ENCODE peak calls at places on chromosome 3, in eight cellular contexts. H is cardiac muscle cell, Q is body of pancreas, V is esophagus squamous epithelium, A is SJSA1, C is pancreas, O is left ventricle myocardium inferior, D is WERI-Rb-1. X is an unnamed sample.
A peak's percentile ranks its signal among the peaks of the same experiment; 100 is the strongest.

GRCh38 chr3:100737334-100737733 is 28.0 kb downstream of the TFG start:
- DNase-seq in H (peak; percentile 45), Q (no peak), V (no peak), A (no peak), C (no peak), O (no peak), D (no peak), X (no peak)

GRCh38 chr3:152466784-152467183 is 198.1 kb downstream of the MBNL1 start:
- DNase-seq in H (peak; percentile 75), Q (no peak), V (no peak), A (no peak), C (no peak), O (no peak), D (no peak), X (no peak)

GRCh38 chr3:16890605-16891333 is 6.0 kb downstream of the PLCL2 start:
- DNase-seq in H (no peak), Q (no peak), V (no peak), A (no peak), C (no peak), O (no peak), D (no peak), X (no peak)

GRCh38 chr3:191409791-191410359 is 51.1 kb upstream of the PYDC2 start:
- DNase-seq in H (no peak), Q (no peak), V (no peak), A (no peak), C (no peak), O (no peak), D (no peak), X (no peak)

GRCh38 chr3:127734181-127734720 is 61.5 kb downstream of the ABTB1 start:
- DNase-seq in H (no peak), Q (no peak), V (no peak), A (no peak), C (no peak), O (no peak), D (no peak), X (no peak)

GRCh38 chr3:197454014-197454413 is 101.8 kb downstream of the BDH1 start:
- DNase-seq in H (peak; percentile 18), Q (no peak), V (no peak), A (no peak), C (no peak), O (no peak), D (peak; percentile 47), X (no peak)

GRCh38 chr3:157081681-157082210 is 78.2 kb downstream of the CCNL1 start:
- DNase-seq in H (peak; percentile 93), Q (peak; percentile 90), V (no peak), A (peak; percentile 83), C (peak; percentile 92), O (peak; percentile 88), D (peak; percentile 90), X (no peak)

GRCh38 chr3:71317749-71318458 is 265.6 kb downstream of the FOXP1 start:
- DNase-seq in H (no peak), Q (no peak), V (no peak), A (no peak), C (no peak), O (no peak), D (no peak), X (no peak)

GRCh38 chr3:136546718-136547117 is 205.5 kb downstream of the STAG1 start:
- DNase-seq in H (peak; percentile 21), Q (no peak), V (no peak), A (no peak), C (no peak), O (no peak), D (no peak), X (no peak)

GRCh38 chr3:168071535-168071934 is 24.2 kb downstream of the GOLIM4 start:
- DNase-seq in H (peak; percentile 68), Q (no peak), V (no peak), A (peak; percentile 80), C (no peak), O (no peak), D (no peak), X (no peak)

GRCh38 chr3:131361464-131362421 is 19.8 kb upstream of the NUDT16 start:
- DNase-seq in H (peak; percentile 87), Q (peak; percentile 99), V (peak; percentile 14), A (no peak), C (peak; percentile 99), O (peak; percentile 83), D (no peak), X (peak; percentile 15)

GRCh38 chr3:101423984-101424888 is 88.8 kb downstream of the SENP7 start:
- DNase-seq in H (no peak), Q (no peak), V (no peak), A (no peak), C (no peak), O (no peak), D (no peak), X (no peak)

GRCh38 chr3:5304789-5305680 is 117.5 kb downstream of the EDEM1 start:
- DNase-seq in H (peak; percentile 41), Q (peak; percentile 58), V (no peak), A (peak; percentile 20), C (no peak), O (no peak), D (peak; percentile 58), X (peak; percentile 13)

GRCh38 chr3:48088056-48088748 is 72.0 kb upstream of the MAP4 start:
- DNase-seq in H (no peak), Q (peak; percentile 26), V (no peak), A (peak; percentile 51), C (no peak), O (no peak), D (peak; percentile 48), X (peak; percentile 34)

GRCh38 chr3:73573204-73573603 is 51.5 kb downstream of the PDZRN3 start:
- DNase-seq in H (no peak), Q (no peak), V (no peak), A (no peak), C (no peak), O (no peak), D (no peak), X (no peak)

GRCh38 chr3:73568371-73568862 is 56.3 kb downstream of the PDZRN3 start:
- DNase-seq in H (no peak), Q (no peak), V (no peak), A (no peak), C (no peak), O (no peak), D (no peak), X (no peak)

GRCh38 chr3:73572371-73572770 is 52.4 kb downstream of the PDZRN3 start:
- DNase-seq in H (no peak), Q (no peak), V (no peak), A (no peak), C (no peak), O (no peak), D (no peak), X (no peak)

GRCh38 chr3:73569246-73569760 is 55.4 kb downstream of the PDZRN3 start:
- DNase-seq in H (no peak), Q (no peak), V (no peak), A (no peak), C (no peak), O (no peak), D (no peak), X (no peak)

GRCh38 chr3:73571238-73571741 is 53.5 kb downstream of the PDZRN3 start:
- DNase-seq in H (no peak), Q (no peak), V (no peak), A (no peak), C (no peak), O (no peak), D (no peak), X (no peak)
- H3K27ac ChIP-seq in H (peak overlapping the region; percentile 66), Q (no peak overlapping the region), V (no peak overlapping the region), A (no peak overlapping the region), C (no peak overlapping the region), O (peak overlapping the region; percentile 42), D (no peak overlapping the region), X (no peak overlapping the region)

DNA sequence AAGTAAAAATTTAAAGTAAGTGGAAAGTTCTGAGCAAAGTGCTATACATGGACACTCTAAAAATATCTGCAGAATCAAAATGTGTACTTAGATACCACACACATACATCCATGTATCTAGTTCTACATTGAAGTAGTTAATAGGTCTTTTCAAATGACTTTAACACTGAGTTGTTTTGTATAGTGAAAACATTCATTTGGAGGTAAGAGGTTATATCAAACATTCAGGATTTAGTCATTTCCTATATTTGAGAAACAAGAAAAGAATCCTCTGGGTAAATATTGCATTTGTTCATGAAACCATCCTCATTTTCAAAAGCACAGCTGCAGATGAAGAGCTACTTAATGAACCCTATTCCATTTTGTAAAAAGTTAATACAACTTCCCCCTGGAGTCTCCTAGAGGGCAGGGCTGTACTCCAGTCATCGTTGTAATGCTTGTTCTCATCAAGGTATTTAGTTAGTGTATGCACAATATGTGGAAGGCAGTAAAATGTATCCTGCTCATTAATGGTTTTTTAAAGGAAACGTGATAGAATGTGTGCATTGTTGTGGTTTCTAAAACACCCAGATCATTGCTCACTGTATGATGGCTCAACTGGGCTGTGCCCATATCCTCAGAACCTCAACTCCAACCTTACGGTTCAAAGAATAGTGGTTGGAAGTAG is 26.2 kb downstream of the ARPP21 start:
- DNase-seq in H (no peak), Q (no peak), V (no peak), A (no peak), C (no peak), O (no peak), D (no peak), X (no peak)
- H3K27ac ChIP-seq in H (no peak overlapping the region), Q (no peak overlapping the region), V (no peak overlapping the region), A (no peak overlapping the region), C (no peak overlapping the region), O (no peak overlapping the region), D (no peak overlapping the region), X (peak overlapping the region; percentile 13)

GRCh38 chr3:177733936-177734335 is 536.7 kb upstream of the TBL1XR1 start:
- DNase-seq in H (no peak), Q (no peak), V (no peak), A (no peak), C (no peak), O (no peak), D (no peak), X (no peak)

GRCh38 chr3:177735441-177735840 is 538.2 kb upstream of the TBL1XR1 start:
- DNase-seq in H (no peak), Q (no peak), V (no peak), A (no peak), C (no peak), O (no peak), D (no peak), X (no peak)

GRCh38 chr3:177731644-177732268 is 534.5 kb upstream of the TBL1XR1 start:
- DNase-seq in H (peak; percentile 54), Q (no peak), V (no peak), A (peak; percentile 10), C (no peak), O (no peak), D (no peak), X (no peak)

GRCh38 chr3:177729939-177730700 is 532.8 kb upstream of the TBL1XR1 start:
- DNase-seq in H (peak; percentile 39), Q (peak; percentile 16), V (no peak), A (no peak), C (no peak), O (peak; percentile 61), D (no peak), X (no peak)

DNA sequence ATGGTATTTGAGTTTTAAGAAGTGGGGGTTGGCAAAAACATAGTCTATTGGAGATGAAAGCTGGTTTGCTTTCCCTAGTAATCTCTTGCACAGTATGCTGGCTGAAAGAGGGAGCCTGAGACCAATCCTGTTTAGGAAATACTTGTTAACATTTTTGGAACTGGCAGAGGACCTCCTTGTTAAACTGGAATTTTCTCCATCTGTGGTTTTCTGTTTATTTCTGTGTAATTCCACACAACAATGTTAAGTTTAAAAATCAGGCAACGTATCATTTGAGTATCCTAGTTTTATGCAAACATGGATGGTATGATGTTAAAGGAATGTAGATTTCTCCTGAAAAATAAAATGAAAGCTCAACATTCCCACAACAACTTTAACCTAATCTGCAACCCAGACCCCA is 536.0 kb upstream of the TBL1XR1 start:
- DNase-seq in H (no peak), Q (no peak), V (no peak), A (peak; percentile 51), C (no peak), O (no peak), D (no peak), X (no peak)
- H3K27ac ChIP-seq in H (no peak overlapping the region), Q (no peak overlapping the region), V (no peak overlapping the region), A (peak overlapping the region; percentile 45), C (no peak overlapping the region), O (no peak overlapping the region), D (no peak overlapping the region), X (no peak overlapping the region)

GRCh38 chr3:187017511-187018230 is 87.3 kb downstream of the ST6GAL1 start:
- DNase-seq in H (peak; percentile 83), Q (no peak), V (no peak), A (no peak), C (no peak), O (peak; percentile 54), D (no peak), X (no peak)
- H3K27ac ChIP-seq in H (no peak overlapping the region), Q (no peak overlapping the region), V (no peak overlapping the region), A (no peak overlapping the region), C (no peak overlapping the region), O (peak overlapping the region; percentile 53), D (no peak overlapping the region), X (no peak overlapping the region)